ENCODE peak calls at places on chromosome 10, in eight cellular contexts. F is lower leg skin; C is B cell; M is stimulated activated CD4-positive, alpha-beta T cell treated with anti-CD3 and anti-CD28 coated beads, Interleukin-4, amount 100 ng/mL, for 24 hours; W is GDM1; K is activated CD8-positive, alpha-beta memory T cell treated with anti-CD3 and anti-CD28 coated beads for 1 hour; R is activated CD4-positive, CD25-positive, alpha-beta regulatory T cell; N is activated CD4-positive, alpha-beta T cell treated with anti-CD3 and anti-CD28 coated beads for 48 hours. I is an unnamed sample.

GRCh38 chr10:44990302-44990655 is 10.4 kb upstream of the ZNF22 start:
- DNase-seq in R (no peak), K (no peak), F (peak), M (no peak), W (no peak), C (no peak), N (no peak), I (peak)

GRCh38 chr10:68111580-68111979 is 2.3 kb downstream of the MYPN start:
- DNase-seq in K (no peak), C (no peak), F (no peak), N (no peak), M (no peak), W (no peak), R (no peak), I (peak)

GRCh38 chr10:122240401-122240800 is 30.7 kb upstream of the BTBD16 start:
- DNase-seq in N (no peak), M (no peak), F (no peak), R (no peak), K (no peak), C (no peak), W (no peak), I (no peak)

GRCh38 chr10:112724404-112724991 is 225.5 kb upstream of the TCF7L2 start:
- DNase-seq in R (no peak), C (no peak), N (no peak), M (no peak), F (no peak), K (no peak), W (no peak), I (no peak)

GRCh38 chr10:113126506-113127192 is 176.6 kb downstream of the TCF7L2 start:
- DNase-seq in C (peak), F (peak), R (no peak), K (no peak), W (peak), N (peak), M (peak), I (peak)

GRCh38 chr10:408223-408622 is 273.0 kb downstream of the ZMYND11 start:
- DNase-seq in C (no peak), W (no peak), R (no peak), M (no peak), N (no peak), F (no peak), K (no peak), I (no peak)

GRCh38 chr10:71512213-71512745 is 115.6 kb downstream of the CDH23 start:
- DNase-seq in C (no peak), R (no peak), M (no peak), W (no peak), F (no peak), K (no peak), N (no peak), I (no peak)

GRCh38 chr10:123462760-123463159 is 203.4 kb upstream of the GPR26 start:
- DNase-seq in R (no peak), N (no peak), F (no peak), K (no peak), W (no peak), C (no peak), M (no peak), I (no peak)

GRCh38 chr10:106214243-106214642 is 950.3 kb downstream of the SORCS1 start:
- DNase-seq in C (no peak), W (no peak), R (no peak), K (no peak), M (no peak), F (no peak), N (no peak), I (no peak)

GRCh38 chr10:48406204-48406603 is 99.7 kb downstream of the MAPK8 start:
- DNase-seq in W (no peak), K (no peak), N (no peak), R (no peak), C (no peak), F (no peak), M (no peak), I (no peak)

GRCh38 chr10:97069576-97070362 is 116.0 kb downstream of the SLIT1 start:
- DNase-seq in N (peak), M (peak), C (no peak), R (no peak), W (peak), F (no peak), K (no peak), I (no peak)

I was measured in left ventricle myocardium superior.